ENCODE peak calls at places on chromosome 6, in six cellular contexts. One of them, this sample, is unnamed. For H3K27me3, the result is how much of the 10 kb centered on the place peaks cover.

GRCh38 chr6:142938510-142938909 is 6.5 kb downstream of the HIVEP2 start:
- DNase-seq in upper lobe of right lung: no peak
- DNase-seq in prostate gland: no peak
- DNase-seq in neural progenitor cell: no peak
- DNase-seq in SK-N-SH: no peak
- DNase-seq in fibroblast of lung: no peak
- DNase-seq in this sample: no peak

GRCh38 chr6:8888468-8888867 is 453.1 kb upstream of the SLC35B3 start:
- DNase-seq in upper lobe of right lung: no peak
- DNase-seq in prostate gland: no peak
- DNase-seq in neural progenitor cell: no peak
- DNase-seq in fibroblast of lung: no peak
- DNase-seq in SK-N-SH: peak
- DNase-seq in this sample: peak

GRCh38 chr6:75934643-75935472 is 137.6 kb downstream of the IMPG1 start:
- DNase-seq in neural progenitor cell: peak
- DNase-seq in prostate gland: peak
- DNase-seq in upper lobe of right lung: no peak
- DNase-seq in fibroblast of lung: peak
- DNase-seq in SK-N-SH: peak
- DNase-seq in this sample: peak

GRCh38 chr6:158242071-158242606 is 70.1 kb upstream of the TULP4 start:
- DNase-seq in SK-N-SH: no peak
- DNase-seq in prostate gland: no peak
- DNase-seq in neural progenitor cell: no peak
- DNase-seq in upper lobe of right lung: no peak
- DNase-seq in fibroblast of lung: no peak
- DNase-seq in this sample: no peak

GRCh38 chr6:33585403-33586107 is 5.5 kb upstream of the BAK1 start:
- DNase-seq in fibroblast of lung: peak
- DNase-seq in SK-N-SH: peak
- DNase-seq in neural progenitor cell: peak
- DNase-seq in upper lobe of right lung: peak
- DNase-seq in prostate gland: peak
- DNase-seq in this sample: peak

GRCh38 chr6:169851641-169852503 is 100.5 kb downstream of the ERMARD start:
- DNase-seq in fibroblast of lung: no peak
- DNase-seq in SK-N-SH: no peak
- DNase-seq in neural progenitor cell: peak
- DNase-seq in upper lobe of right lung: peak
- DNase-seq in prostate gland: no peak
- DNase-seq in this sample: peak

GRCh38 chr6:33286946-33287914 is 1.8 kb downstream of the WDR46 start:
- DNase-seq in SK-N-SH: no peak
- DNase-seq in prostate gland: no peak
- DNase-seq in upper lobe of right lung: no peak
- DNase-seq in fibroblast of lung: no peak
- DNase-seq in neural progenitor cell: no peak
- DNase-seq in this sample: no peak

GRCh38 chr6:31058128-31058894 is 48.0 kb downstream of the MUC22 start:
- DNase-seq in neural progenitor cell: peak
- DNase-seq in fibroblast of lung: peak
- DNase-seq in SK-N-SH: peak
- DNase-seq in upper lobe of right lung: no peak
- DNase-seq in prostate gland: no peak
- DNase-seq in this sample: peak

GRCh38 chr6:121771937-121772717 is 336.7 kb downstream of the GJA1 start:
- DNase-seq in fibroblast of lung: no peak
- DNase-seq in prostate gland: no peak
- DNase-seq in neural progenitor cell: no peak
- DNase-seq in SK-N-SH: no peak
- DNase-seq in upper lobe of right lung: no peak
- DNase-seq in this sample: no peak

GRCh38 chr6:91149246-91149645 is 562.4 kb upstream of the MAP3K7 start:
- DNase-seq in neural progenitor cell: no peak
- DNase-seq in prostate gland: no peak
- DNase-seq in upper lobe of right lung: no peak
- DNase-seq in fibroblast of lung: no peak
- DNase-seq in SK-N-SH: no peak
- DNase-seq in this sample: peak

GRCh38 chr6:43970913-43971775 is 156.1 kb downstream of the MRPL14 start:
- DNase-seq in SK-N-SH: no peak
- DNase-seq in neural progenitor cell: no peak
- DNase-seq in prostate gland: peak
- DNase-seq in upper lobe of right lung: peak
- DNase-seq in fibroblast of lung: no peak
- DNase-seq in this sample: peak

GRCh38 chr6:22001336-22002027 is 295.4 kb downstream of the PRL start:
- DNase-seq in fibroblast of lung: no peak
- DNase-seq in neural progenitor cell: no peak
- DNase-seq in upper lobe of right lung: no peak
- DNase-seq in SK-N-SH: no peak
- DNase-seq in prostate gland: peak
- DNase-seq in this sample: no peak

GRCh38 chr6:89501239-89501638 is 68.3 kb downstream of the ANKRD6 start:
- DNase-seq in prostate gland: no peak
- DNase-seq in neural progenitor cell: peak
- DNase-seq in SK-N-SH: no peak
- DNase-seq in fibroblast of lung: no peak
- DNase-seq in upper lobe of right lung: no peak
- DNase-seq in this sample: no peak

GRCh38 chr6:80594461-80594860 is 488.0 kb downstream of the BCKDHB start:
- DNase-seq in neural progenitor cell: no peak
- DNase-seq in fibroblast of lung: no peak
- DNase-seq in upper lobe of right lung: no peak
- DNase-seq in prostate gland: no peak
- DNase-seq in SK-N-SH: no peak
- DNase-seq in this sample: peak

GRCh38 chr6:20402181-20403079 is 751 bp downstream of the E2F3 start:
- DNase-seq in fibroblast of lung: peak
- DNase-seq in prostate gland: peak
- DNase-seq in SK-N-SH: peak
- DNase-seq in upper lobe of right lung: peak
- DNase-seq in neural progenitor cell: peak
- DNase-seq in this sample: peak

GRCh38 chr6:70280462-70280861 is 22.4 kb downstream of the COL9A1 start:
- DNase-seq in fibroblast of lung: no peak
- DNase-seq in upper lobe of right lung: no peak
- DNase-seq in prostate gland: no peak
- DNase-seq in neural progenitor cell: no peak
- DNase-seq in SK-N-SH: peak
- DNase-seq in this sample: no peak

GRCh38 chr6:17928514-17929430 is 58.7 kb downstream of the KIF13A start:
- DNase-seq in upper lobe of right lung: no peak
- DNase-seq in SK-N-SH: no peak
- DNase-seq in neural progenitor cell: no peak
- DNase-seq in prostate gland: no peak
- DNase-seq in fibroblast of lung: peak
- DNase-seq in this sample: peak

GRCh38 chr6:128112494-128112893 is 211.6 kb upstream of the THEMIS start:
- DNase-seq in prostate gland: no peak
- DNase-seq in upper lobe of right lung: no peak
- DNase-seq in fibroblast of lung: peak
- DNase-seq in neural progenitor cell: no peak
- DNase-seq in SK-N-SH: no peak
- DNase-seq in this sample: no peak
- H3K4me3 ChIP-seq in prostate gland: no peak
- H3K4me3 ChIP-seq in upper lobe of right lung: peak
- H3K4me3 ChIP-seq in fibroblast of lung: peak
- H3K4me3 ChIP-seq in neural progenitor cell: no peak
- H3K4me3 ChIP-seq in SK-N-SH: no peak
- H3K4me3 ChIP-seq in this sample: no peak

GRCh38 chr6:149924206-149924932 is 1.4 kb upstream of the RAET1G start:
- DNase-seq in SK-N-SH: no peak
- DNase-seq in fibroblast of lung: no peak
- DNase-seq in prostate gland: no peak
- DNase-seq in upper lobe of right lung: peak
- DNase-seq in neural progenitor cell: no peak
- DNase-seq in this sample: no peak

GRCh38 chr6:149921361-149921760 is 1.6 kb downstream of the RAET1G start:
- DNase-seq in upper lobe of right lung: peak
- DNase-seq in SK-N-SH: no peak
- DNase-seq in prostate gland: no peak
- DNase-seq in neural progenitor cell: no peak
- DNase-seq in fibroblast of lung: no peak
- DNase-seq in this sample: no peak

GRCh38 chr6:149924933-149925252 is 2.0 kb upstream of the RAET1G start:
- DNase-seq in neural progenitor cell: no peak
- DNase-seq in upper lobe of right lung: peak
- DNase-seq in prostate gland: no peak
- DNase-seq in SK-N-SH: no peak
- DNase-seq in fibroblast of lung: no peak
- DNase-seq in this sample: no peak

GRCh38 chr6:149923327-149923986 is 536 bp upstream of the RAET1G start:
- DNase-seq in SK-N-SH: peak
- DNase-seq in neural progenitor cell: no peak
- DNase-seq in fibroblast of lung: no peak
- DNase-seq in upper lobe of right lung: no peak
- DNase-seq in prostate gland: no peak
- DNase-seq in this sample: no peak

GRCh38 chr6:149922642-149923326 is at the start of gene RAET1G:
- DNase-seq in upper lobe of right lung: peak
- DNase-seq in prostate gland: peak
- DNase-seq in neural progenitor cell: peak
- DNase-seq in SK-N-SH: peak
- DNase-seq in fibroblast of lung: peak
- DNase-seq in this sample: peak
- H3K27me3 ChIP-seq in upper lobe of right lung: under half
- H3K27me3 ChIP-seq in prostate gland: under half
- H3K27me3 ChIP-seq in neural progenitor cell: half or more
- H3K27me3 ChIP-seq in SK-N-SH: under half
- H3K27me3 ChIP-seq in fibroblast of lung: under half
- H3K27me3 ChIP-seq in this sample: under half

GRCh38 chr6:167881327-167881726 is 54.6 kb downstream of the AFDN start:
- DNase-seq in neural progenitor cell: peak
- DNase-seq in fibroblast of lung: no peak
- DNase-seq in prostate gland: no peak
- DNase-seq in SK-N-SH: no peak
- DNase-seq in upper lobe of right lung: no peak
- DNase-seq in this sample: no peak

GRCh38 chr6:167872538-167873210 is 46.0 kb downstream of the AFDN start:
- DNase-seq in fibroblast of lung: no peak
- DNase-seq in prostate gland: no peak
- DNase-seq in neural progenitor cell: no peak
- DNase-seq in SK-N-SH: no peak
- DNase-seq in upper lobe of right lung: no peak
- DNase-seq in this sample: no peak

GRCh38 chr6:167882244-167882643 is 55.5 kb downstream of the AFDN start:
- DNase-seq in SK-N-SH: no peak
- DNase-seq in fibroblast of lung: no peak
- DNase-seq in prostate gland: no peak
- DNase-seq in upper lobe of right lung: no peak
- DNase-seq in neural progenitor cell: no peak
- DNase-seq in this sample: no peak

GRCh38 chr6:167879612-167880011 is 52.9 kb downstream of the AFDN start:
- DNase-seq in upper lobe of right lung: no peak
- DNase-seq in prostate gland: no peak
- DNase-seq in neural progenitor cell: no peak
- DNase-seq in SK-N-SH: no peak
- DNase-seq in fibroblast of lung: no peak
- DNase-seq in this sample: no peak

GRCh38 chr6:167877994-167878779 is 51.5 kb downstream of the AFDN start:
- DNase-seq in fibroblast of lung: no peak
- DNase-seq in SK-N-SH: no peak
- DNase-seq in upper lobe of right lung: no peak
- DNase-seq in neural progenitor cell: no peak
- DNase-seq in prostate gland: no peak
- DNase-seq in this sample: no peak
- TF ChIP-seq CTCF in fibroblast of lung: no peak
- TF ChIP-seq CTCF in SK-N-SH: no peak
- TF ChIP-seq CTCF in upper lobe of right lung: no peak
- TF ChIP-seq CTCF in neural progenitor cell: no peak
- TF ChIP-seq CTCF in prostate gland: no peak
- TF ChIP-seq CTCF in this sample: no peak

DNA sequence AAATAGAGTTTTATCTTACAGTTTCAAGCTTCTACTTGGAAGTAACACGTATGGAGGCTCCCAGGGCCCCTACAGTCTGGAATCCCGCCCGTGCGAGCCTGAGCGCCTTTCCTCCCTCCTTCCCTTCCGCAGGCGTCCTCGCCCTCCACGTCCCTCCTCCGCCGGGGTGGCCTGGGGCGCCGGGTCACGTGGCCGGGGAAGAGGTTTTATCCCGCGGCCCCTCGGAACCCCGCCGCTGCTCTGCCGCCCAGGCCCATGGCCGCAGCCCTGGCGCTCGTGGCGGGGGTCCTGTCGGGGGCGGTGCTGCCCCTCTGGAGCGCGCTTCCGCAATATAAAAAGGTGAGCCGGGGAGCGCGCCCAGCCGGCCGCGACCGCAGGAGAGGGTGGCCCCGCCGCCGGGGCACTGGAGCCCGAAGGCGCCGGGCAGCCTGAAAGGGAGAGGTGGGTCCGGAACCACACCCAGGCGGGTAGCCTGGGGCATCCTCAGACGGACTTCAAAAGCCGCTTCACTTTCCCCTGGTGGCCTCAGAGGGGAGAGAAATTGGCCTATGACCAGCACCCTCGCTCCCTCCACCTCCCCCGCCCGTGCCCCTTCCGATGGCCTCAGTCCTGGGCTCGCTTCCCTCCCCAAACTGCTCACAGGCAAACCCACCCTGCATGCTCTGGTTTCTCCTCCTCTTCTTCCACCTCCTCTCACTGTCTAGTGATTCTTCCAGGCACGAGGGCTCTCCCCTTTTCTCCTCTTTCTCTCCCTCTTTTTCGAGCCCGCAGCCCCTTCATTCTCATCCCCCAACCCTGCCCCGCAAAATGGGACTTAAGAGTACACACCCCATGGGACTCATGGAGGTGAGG is at the start of gene CLPSL2:
- DNase-seq in SK-N-SH: peak
- DNase-seq in upper lobe of right lung: peak
- DNase-seq in fibroblast of lung: no peak
- DNase-seq in neural progenitor cell: peak
- DNase-seq in prostate gland: no peak
- DNase-seq in this sample: no peak
- H3K4me3 ChIP-seq in SK-N-SH: peak
- H3K4me3 ChIP-seq in upper lobe of right lung: peak
- H3K4me3 ChIP-seq in fibroblast of lung: peak
- H3K4me3 ChIP-seq in neural progenitor cell: peak
- H3K4me3 ChIP-seq in prostate gland: peak
- H3K4me3 ChIP-seq in this sample: peak